ENCODE peak calls at places on chromosomes 6 and 20, in five cellular contexts. E is psoas muscle, Q is GM03348, O is neural crest cell, W is NCI-H1105. Z is an unnamed sample.

GRCh38 chr20:4688342-4688741 is 33.4 kb upstream of the PRND start:
- DNase-seq in E (no peak), Q (no peak), O (no peak), W (no peak), Z (no peak)

GRCh38 chr6:19035454-19035853 is 648.3 kb downstream of the RNF144B start:
- DNase-seq in E (no peak), Q (no peak), O (no peak), W (no peak), Z (no peak)

GRCh38 chr6:170057961-170058877 is 232.7 kb downstream of the DLL1 start:
- DNase-seq in E (peak), Q (no peak), O (no peak), W (no peak), Z (no peak)

GRCh38 chr6:134081506-134081905 is 29.1 kb upstream of the SLC2A12 start:
- DNase-seq in E (no peak), Q (no peak), O (no peak), W (peak), Z (no peak)

GRCh38 chr20:36213362-36213761 is 22.9 kb upstream of the AAR2 start:
- DNase-seq in E (no peak), Q (no peak), O (no peak), W (no peak), Z (no peak)

GRCh38 chr6:166492092-166492491 is 94.4 kb downstream of the RAMACL start:
- DNase-seq in E (no peak), Q (no peak), O (no peak), W (no peak), Z (no peak)

GRCh38 chr20:49140834-49141233 is 47.3 kb downstream of the STAU1 start:
- DNase-seq in E (no peak), Q (no peak), O (no peak), W (no peak), Z (no peak)

GRCh38 chr20:25584905-25585704 is at the start of gene NINL:
- DNase-seq in E (peak), Q (peak), O (peak), W (peak), Z (peak)

GRCh38 chr6:32413427-32414047 is 6.6 kb upstream of the BTNL2 start:
- DNase-seq in E (peak), Q (peak), O (peak), W (peak), Z (peak)

GRCh38 chr6:2940010-2940850 is 31.1 kb downstream of the SERPINB6 start:
- DNase-seq in E (no peak), Q (no peak), O (no peak), W (no peak), Z (no peak)

GRCh38 chr6:110042670-110043296 is 64.7 kb downstream of the GPR6 start:
- DNase-seq in E (no peak), Q (no peak), O (no peak), W (no peak), Z (no peak)

GRCh38 chr6:140071601-140072062 is 697.2 kb upstream of the CITED2 start:
- DNase-seq in E (no peak), Q (peak), O (no peak), W (no peak), Z (no peak)

GRCh38 chr6:143579703-143580102 is 68.2 kb upstream of the FUCA2 start:
- DNase-seq in E (peak), Q (peak), O (no peak), W (no peak), Z (no peak)

GRCh38 chr20:37356387-37356786 is 10.4 kb downstream of the SRC start:
- DNase-seq in E (peak), Q (peak), O (no peak), W (no peak), Z (no peak)

GRCh38 chr6:140504776-140505175 is 1130.3 kb upstream of the CITED2 start:
- DNase-seq in E (no peak), Q (no peak), O (no peak), W (no peak), Z (no peak)

GRCh38 chr6:125229080-125229479 is 72.7 kb downstream of the HDDC2 start:
- DNase-seq in E (no peak), Q (no peak), O (no peak), W (no peak), Z (no peak)

GRCh38 chr20:53677447-53678314 is 84.0 kb upstream of the ZNF217 start:
- DNase-seq in E (no peak), Q (peak), O (peak), W (no peak), Z (peak)

GRCh38 chr6:49551126-49551865 is 828 bp downstream of the C6orf141 start:
- DNase-seq in E (no peak), Q (peak), O (peak), W (no peak), Z (peak)

GRCh38 chr6:161745594-161745993 is 471.7 kb upstream of the AGPAT4 start:
- DNase-seq in E (no peak), Q (no peak), O (no peak), W (no peak), Z (no peak)

GRCh38 chr6:147080215-147080614 is 124.0 kb upstream of the STXBP5 start:
- DNase-seq in E (no peak), Q (no peak), O (no peak), W (no peak), Z (no peak)

GRCh38 chr20:3082306-3082951 is 2.1 kb downstream of the AVP start:
- DNase-seq in E (no peak), Q (peak), O (no peak), W (no peak), Z (no peak)

GRCh38 chr6:136863752-136864151 is 41.4 kb downstream of the PEX7 start:
- DNase-seq in E (no peak), Q (no peak), O (no peak), W (no peak), Z (no peak)

GRCh38 chr6:20929283-20929682 is 395.0 kb downstream of the CDKAL1 start:
- DNase-seq in E (no peak), Q (no peak), O (no peak), W (no peak), Z (no peak)

GRCh38 chr20:10040070-10040970 is 5.5 kb downstream of the ANKEF1 start:
- DNase-seq in E (no peak), Q (no peak), O (no peak), W (no peak), Z (no peak)

GRCh38 chr6:56497270-56497669 is 145.4 kb downstream of the DST start:
- DNase-seq in E (no peak), Q (no peak), O (no peak), W (no peak), Z (no peak)

GRCh38 chr20:57647006-57647932 is 27.0 kb upstream of the ZBP1 start:
- DNase-seq in E (no peak), Q (no peak), O (no peak), W (no peak), Z (no peak)

GRCh38 chr20:31475472-31476312 is 604 bp downstream of the REM1 start:
- DNase-seq in E (no peak), Q (no peak), O (no peak), W (no peak), Z (no peak)

GRCh38 chr6:101380861-101381630 is 12.5 kb upstream of the GRIK2 start:
- DNase-seq in E (no peak), Q (no peak), O (no peak), W (no peak), Z (no peak)

GRCh38 chr6:40722553-40723258 is 135.5 kb upstream of the LRFN2 start:
- DNase-seq in E (no peak), Q (peak), O (no peak), W (no peak), Z (no peak)

GRCh38 chr20:35319206-35320197 is 27.3 kb upstream of the FAM83C start:
- DNase-seq in E (no peak), Q (peak), O (no peak), W (no peak), Z (peak)

GRCh38 chr6:147936703-147937102 is 405.9 kb upstream of the SASH1 start:
- DNase-seq in E (no peak), Q (no peak), O (no peak), W (no peak), Z (no peak)

GRCh38 chr6:135608031-135608430 is 110.5 kb upstream of the AHI1 start:
- DNase-seq in E (no peak), Q (no peak), O (no peak), W (no peak), Z (no peak)

GRCh38 chr6:162313922-162314660 is 413.5 kb downstream of the PRKN start:
- DNase-seq in E (no peak), Q (no peak), O (no peak), W (no peak), Z (no peak)

GRCh38 chr6:56510984-56511531 is 131.6 kb downstream of the DST start:
- DNase-seq in E (no peak), Q (no peak), O (no peak), W (no peak), Z (no peak)

GRCh38 chr6:41767112-41767946 is 12.4 kb downstream of the FRS3 start:
- DNase-seq in E (no peak), Q (peak), O (peak), W (no peak), Z (peak)

GRCh38 chr20:49165611-49166010 is 22.5 kb downstream of the STAU1 start:
- DNase-seq in E (no peak), Q (no peak), O (no peak), W (no peak), Z (no peak)

GRCh38 chr6:36371231-36371630 is 16.2 kb downstream of the ETV7 start:
- DNase-seq in E (no peak), Q (no peak), O (no peak), W (no peak), Z (no peak)